ENCODE peak calls at places on chromosome 15, in six cellular contexts. S, J, B, O, P and T are unnamed samples.

GRCh38 chr15:52093539-52094502 is 18.8 kb downstream of the BCL2L10 start:
- DNase-seq in S (peak), J (peak), B (peak), O (no peak), P (no peak), T (peak)

GRCh38 chr15:36251450-36251849 is 328.0 kb upstream of the CDIN1 start:
- DNase-seq in S (no peak), J (no peak), B (no peak), O (no peak), P (no peak), T (no peak)

GRCh38 chr15:41511331-41512077 is 2.1 kb downstream of the LTK start:
- DNase-seq in S (no peak), J (no peak), B (no peak), O (no peak), P (no peak), T (no peak)

GRCh38 chr15:101029971-101030661 is 111.0 kb downstream of the LRRK1 start:
- DNase-seq in S (peak), J (no peak), B (no peak), O (no peak), P (no peak), T (no peak)

GRCh38 chr15:91948001-91948608 is 94.6 kb downstream of the SLCO3A1 start:
- DNase-seq in S (no peak), J (peak), B (peak), O (no peak), P (peak), T (peak)

GRCh38 chr15:43534897-43535296 is 17.5 kb downstream of the MAP1A start:
- DNase-seq in S (no peak), J (no peak), B (no peak), O (no peak), P (no peak), T (no peak)

GRCh38 chr15:65732698-65733097 is 59.4 kb downstream of the DENND4A start:
- DNase-seq in S (no peak), J (no peak), B (peak), O (no peak), P (no peak), T (peak)

GRCh38 chr15:56732135-56732880 is 1.0 kb downstream of the ZNF280D start:
- DNase-seq in S (no peak), J (peak), B (peak), O (no peak), P (no peak), T (peak)

GRCh38 chr15:46277451-46277850 is 642.6 kb downstream of the SQOR start:
- DNase-seq in S (no peak), J (no peak), B (no peak), O (no peak), P (no peak), T (no peak)

GRCh38 chr15:52171807-52172206 is 19.4 kb downstream of the GNB5 start:
- DNase-seq in S (no peak), J (no peak), B (no peak), O (no peak), P (no peak), T (no peak)

GRCh38 chr15:51775967-51776816 is 24.8 kb downstream of the TMOD2 start:
- DNase-seq in S (peak), J (peak), B (peak), O (no peak), P (peak), T (peak)

GRCh38 chr15:75223688-75224087 is 22.0 kb downstream of the C15orf39 start:
- DNase-seq in S (no peak), J (no peak), B (no peak), O (no peak), P (no peak), T (no peak)

GRCh38 chr15:81768773-81769172 is 277.0 kb downstream of the MEX3B start:
- DNase-seq in S (no peak), J (no peak), B (no peak), O (no peak), P (no peak), T (no peak)

GRCh38 chr15:96232335-96232734 is 98.2 kb upstream of the NR2F2 start:
- DNase-seq in S (no peak), J (no peak), B (no peak), O (no peak), P (no peak), T (no peak)

GRCh38 chr15:70466895-70467529 is 296.3 kb downstream of the UACA start:
- DNase-seq in S (peak), J (peak), B (peak), O (no peak), P (peak), T (peak)

GRCh38 chr15:50135123-50135541 is 16.1 kb upstream of the ATP8B4 start:
- DNase-seq in S (no peak), J (no peak), B (peak), O (no peak), P (no peak), T (no peak)

GRCh38 chr15:62059818-62060115 is 480 bp downstream of the VPS13C start:
- DNase-seq in S (peak), J (peak), B (peak), O (no peak), P (peak), T (peak)

GRCh38 chr15:75217012-75217411 is 15.3 kb downstream of the C15orf39 start:
- DNase-seq in S (no peak), J (no peak), B (no peak), O (no peak), P (no peak), T (no peak)

GRCh38 chr15:76114561-76114960 is 54.8 kb downstream of the TMEM266 start:
- DNase-seq in S (no peak), J (no peak), B (no peak), O (no peak), P (no peak), T (no peak)

GRCh38 chr15:74414081-74414580 is 19.6 kb downstream of the SEMA7A start:
- DNase-seq in S (no peak), J (no peak), B (no peak), O (no peak), P (no peak), T (no peak)

GRCh38 chr15:51380999-51381806 is 39.7 kb downstream of the GLDN start:
- DNase-seq in S (peak), J (peak), B (peak), O (peak), P (peak), T (peak)

GRCh38 chr15:36877294-36877693 is 223.1 kb downstream of the MEIS2 start:
- DNase-seq in S (no peak), J (no peak), B (no peak), O (no peak), P (peak), T (no peak)

GRCh38 chr15:79008666-79009065 is 63.8 kb upstream of the CTSH start:
- DNase-seq in S (no peak), J (no peak), B (no peak), O (no peak), P (peak), T (no peak)

GRCh38 chr15:74228723-74229081 is 7.4 kb upstream of the CCDC33 start:
- DNase-seq in S (no peak), J (no peak), B (peak), O (no peak), P (peak), T (no peak)

GRCh38 chr15:71757741-71758530 is 52.4 kb upstream of the NR2E3 start:
- DNase-seq in S (no peak), J (no peak), B (no peak), O (no peak), P (no peak), T (no peak)

GRCh38 chr15:37101634-37102314 is 1.4 kb upstream of the MEIS2 start:
- DNase-seq in S (peak), J (peak), B (peak), O (no peak), P (peak), T (peak)

GRCh38 chr15:85690546-85691226 is 104.0 kb downstream of the KLHL25 start:
- DNase-seq in S (no peak), J (no peak), B (no peak), O (no peak), P (no peak), T (no peak)

GRCh38 chr15:39670687-39671086 is 89.8 kb downstream of the THBS1 start:
- DNase-seq in S (no peak), J (peak), B (no peak), O (no peak), P (no peak), T (peak)

GRCh38 chr15:79028411-79028964 is 62.1 kb downstream of the RASGRF1 start:
- DNase-seq in S (peak), J (peak), B (peak), O (no peak), P (peak), T (peak)

GRCh38 chr15:56249080-56249479 is 5.4 kb upstream of the RFX7 start:
- DNase-seq in S (no peak), J (peak), B (peak), O (no peak), P (peak), T (peak)

GRCh38 chr15:39581501-39582285 is 814 bp downstream of the THBS1 start:
- DNase-seq in S (peak), J (peak), B (peak), O (no peak), P (peak), T (peak)

GRCh38 chr15:43104426-43104825 is 1.4 kb downstream of the UBR1 start:
- DNase-seq in S (no peak), J (no peak), B (peak), O (no peak), P (no peak), T (peak)

GRCh38 chr15:36807134-36807764 is 227.8 kb downstream of the CDIN1 start:
- DNase-seq in S (no peak), J (no peak), B (no peak), O (no peak), P (no peak), T (no peak)

GRCh38 chr15:25790003-25790660 is 73.0 kb downstream of the ATP10A start:
- DNase-seq in S (peak), J (peak), B (peak), O (peak), P (no peak), T (no peak)

GRCh38 chr15:40087991-40088928 is 20.4 kb downstream of the BMF start:
- DNase-seq in S (no peak), J (no peak), B (no peak), O (no peak), P (peak), T (no peak)

GRCh38 chr15:48652510-48653076 is 7.1 kb upstream of the FBN1 start:
- DNase-seq in S (no peak), J (no peak), B (no peak), O (no peak), P (no peak), T (no peak)

DNA sequence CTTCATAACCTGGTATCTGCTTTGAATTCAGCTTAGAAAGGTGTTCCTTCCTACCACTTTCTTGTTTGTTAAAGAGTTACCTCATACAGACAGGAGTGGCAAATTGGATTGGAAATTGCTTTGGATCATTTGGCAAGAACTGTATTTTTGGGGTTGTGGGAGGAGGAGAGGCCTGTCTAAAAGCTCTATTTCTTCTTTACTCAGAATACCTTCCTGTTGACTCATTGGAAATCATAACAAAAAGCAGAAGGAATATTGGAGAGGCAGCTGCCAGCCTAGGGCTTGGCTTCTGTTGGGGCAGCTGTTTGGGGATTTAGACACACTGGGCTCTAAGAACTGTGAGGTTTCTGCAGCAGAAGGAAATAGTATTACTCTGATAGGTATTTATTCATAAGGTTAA is 14.2 kb downstream of the IQGAP1 start:
- DNase-seq in S (peak), J (peak), B (peak), O (no peak), P (no peak), T (peak)
- H3K4me3 ChIP-seq in S (no peak), J (no peak), B (no peak), O (no peak), P (no peak), T (no peak)

GRCh38 chr15:80183886-80184285 is 31.1 kb downstream of the FAH start:
- DNase-seq in S (no peak), J (no peak), B (peak), O (no peak), P (no peak), T (no peak)
- TF ChIP-seq CTCF in S (no peak), J (peak), B (no peak), O (no peak), P (no peak), T (no peak)

GRCh38 chr15:99486371-99487336 is 79.1 kb upstream of the MEF2A start:
- DNase-seq in S (peak), J (peak), B (peak), O (no peak), P (peak), T (peak)

GRCh38 chr15:99485992-99486370 is 79.8 kb upstream of the MEF2A start:
- DNase-seq in S (no peak), J (no peak), B (no peak), O (no peak), P (no peak), T (no peak)

GRCh38 chr15:99482993-99483392 is 82.8 kb upstream of the MEF2A start:
- DNase-seq in S (no peak), J (no peak), B (no peak), O (no peak), P (no peak), T (no peak)

GRCh38 chr15:99487337-99487730 is 78.5 kb upstream of the MEF2A start:
- DNase-seq in S (no peak), J (no peak), B (no peak), O (no peak), P (no peak), T (no peak)

DNA sequence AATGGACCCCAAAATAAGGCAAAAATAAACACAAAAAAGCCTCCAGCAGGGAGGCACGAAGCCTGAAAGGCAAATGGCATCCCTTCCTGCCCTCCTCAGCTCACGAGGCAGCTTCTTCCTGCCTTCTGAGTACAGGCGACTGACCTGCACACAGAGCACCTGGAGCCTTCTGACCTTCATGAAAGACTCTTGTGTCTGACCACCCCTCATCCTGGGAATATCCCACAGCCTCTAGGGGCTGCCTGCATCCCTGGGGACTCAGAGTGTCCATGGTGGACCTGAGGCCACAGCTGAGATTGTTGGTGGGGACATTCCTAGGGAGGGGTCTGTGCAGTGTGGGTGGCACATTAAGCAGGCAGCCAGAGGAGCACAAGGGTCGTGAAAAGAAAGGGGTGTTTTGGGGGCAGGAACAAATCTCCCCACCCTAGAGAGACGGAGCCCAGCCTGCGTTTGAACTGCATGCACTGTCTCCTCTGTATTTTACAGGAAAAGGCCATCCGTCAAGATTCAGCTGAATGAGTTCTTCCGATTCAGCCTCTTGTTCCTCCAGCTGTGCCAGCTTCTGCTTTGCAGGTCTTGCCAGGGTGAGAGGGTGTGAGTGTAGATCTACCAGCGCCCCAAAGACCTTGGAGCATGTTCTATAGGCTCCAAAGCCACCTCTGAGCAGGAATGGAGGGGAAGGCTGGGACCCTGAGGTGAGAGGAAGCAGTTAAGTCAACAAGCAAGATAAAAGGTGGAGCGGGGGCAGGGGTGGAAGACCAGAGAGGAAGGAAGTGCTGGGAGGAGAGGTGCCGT is 80.4 kb upstream of the MEF2A start:
- DNase-seq in S (no peak), J (no peak), B (no peak), O (no peak), P (no peak), T (no peak)
- H3K4me3 ChIP-seq in S (no peak), J (no peak), B (no peak), O (no peak), P (no peak), T (no peak)

GRCh38 chr15:59299919-59300617 is 72.6 kb downstream of the MYO1E start:
- DNase-seq in S (peak), J (peak), B (peak), O (peak), P (no peak), T (peak)
- TF ChIP-seq CTCF in S (no peak), J (no peak), B (no peak), O (no peak), P (no peak), T (no peak)

GRCh38 chr15:93307513-93307912 is 218.5 kb upstream of the RGMA start:
- DNase-seq in S (no peak), J (no peak), B (no peak), O (no peak), P (no peak), T (no peak)
- H3K4me3 ChIP-seq in S (no peak), J (no peak), B (no peak), O (no peak), P (no peak), T (no peak)

DNA sequence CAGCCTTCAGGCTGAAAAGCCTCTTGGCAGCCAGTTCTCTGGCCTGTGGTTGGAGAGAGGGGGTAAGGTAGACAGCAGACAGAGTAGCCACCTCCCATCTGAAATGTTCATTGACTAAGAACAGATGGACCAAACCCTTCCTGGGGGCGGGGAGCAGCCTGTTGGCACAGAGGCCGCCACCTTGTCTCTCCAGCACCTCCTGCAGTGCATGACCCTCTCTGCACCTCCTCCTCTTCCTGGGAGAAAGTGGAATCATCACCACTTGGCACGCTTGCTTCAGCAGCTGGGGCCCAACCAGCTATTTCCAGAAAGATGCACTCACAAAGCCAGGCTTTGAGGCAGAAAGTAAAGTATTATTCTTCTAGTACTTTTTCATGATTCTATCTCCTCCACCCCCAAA is 313.4 kb upstream of the CHRM5 start:
- DNase-seq in S (no peak), J (peak), B (no peak), O (no peak), P (no peak), T (peak)
- TF ChIP-seq CTCF in S (no peak), J (peak), B (no peak), O (no peak), P (no peak), T (peak)